ENCODE peak calls at places on chromosome 7, in eight cellular contexts. E, A, B, T, M, O, H and J are unnamed samples.
A peak's percentile ranks its signal among the peaks of the same experiment; 100 is the strongest.

GRCh38 chr7:109213081-109213480 is 643.4 kb downstream of the DNAJB9 start:
- DNase-seq in E (no peak), A (no peak), B (no peak), T (no peak), M (no peak), O (no peak), H (no peak), J (no peak)

GRCh38 chr7:39880556-39880955 is 69.5 kb upstream of the CDK13 start:
- DNase-seq in E (no peak), A (no peak), B (no peak), T (no peak), M (peak; percentile 61), O (no peak), H (no peak), J (peak; percentile 59)

GRCh38 chr7:25725483-25725882 is 426.5 kb upstream of the NFE2L3 start:
- DNase-seq in E (no peak), A (no peak), B (no peak), T (no peak), M (no peak), O (no peak), H (no peak), J (no peak)

GRCh38 chr7:73766556-73767229 is 3.4 kb downstream of the CLDN3 start:
- DNase-seq in E (no peak), A (no peak), B (no peak), T (no peak), M (no peak), O (no peak), H (no peak), J (no peak)

GRCh38 chr7:101615446-101615845 is 13.7 kb downstream of the MYL10 start:
- DNase-seq in E (no peak), A (no peak), B (no peak), T (no peak), M (no peak), O (no peak), H (no peak), J (no peak)

GRCh38 chr7:159027803-159028455 is 116.7 kb downstream of the VIPR2 start:
- DNase-seq in E (no peak), A (peak; percentile 62), B (peak; percentile 62), T (no peak), M (no peak), O (no peak), H (peak; percentile 44), J (peak; percentile 44)

GRCh38 chr7:7662527-7662926 is 22.0 kb downstream of the UMAD1 start:
- DNase-seq in E (peak; percentile 7), A (no peak), B (no peak), T (no peak), M (no peak), O (no peak), H (no peak), J (no peak)

GRCh38 chr7:50721661-50722259 is 60.9 kb downstream of the GRB10 start:
- DNase-seq in E (no peak), A (no peak), B (no peak), T (peak; percentile 13), M (peak; percentile 47), O (no peak), H (no peak), J (peak; percentile 28)

GRCh38 chr7:50505553-50505952 is 55.4 kb upstream of the FIGNL1 start:
- DNase-seq in E (no peak), A (no peak), B (no peak), T (no peak), M (no peak), O (no peak), H (no peak), J (no peak)

GRCh38 chr7:113267885-113268284 is 149.5 kb upstream of the SMIM30 start:
- DNase-seq in E (no peak), A (no peak), B (no peak), T (no peak), M (peak; percentile 3), O (no peak), H (no peak), J (no peak)

GRCh38 chr7:326273-326672 is 36.3 kb downstream of the FOXL3 start:
- DNase-seq in E (no peak), A (no peak), B (no peak), T (no peak), M (no peak), O (no peak), H (peak; percentile 31), J (no peak)

GRCh38 chr7:87561702-87562101 is 39.0 kb downstream of the ABCB1 start:
- DNase-seq in E (no peak), A (no peak), B (no peak), T (no peak), M (no peak), O (no peak), H (no peak), J (no peak)

GRCh38 chr7:12391922-12392615 is 11.6 kb downstream of the VWDE start:
- DNase-seq in E (no peak), A (no peak), B (no peak), T (no peak), M (no peak), O (no peak), H (no peak), J (no peak)

GRCh38 chr7:39153647-39154046 is 175.9 kb downstream of the POU6F2 start:
- DNase-seq in E (no peak), A (no peak), B (no peak), T (no peak), M (no peak), O (no peak), H (no peak), J (no peak)

GRCh38 chr7:127017196-127017595 is 235.5 kb downstream of the GRM8 start:
- DNase-seq in E (no peak), A (no peak), B (no peak), T (no peak), M (no peak), O (no peak), H (no peak), J (no peak)

GRCh38 chr7:97846945-97847344 is 25.3 kb downstream of the ASNS start:
- DNase-seq in E (no peak), A (no peak), B (no peak), T (no peak), M (no peak), O (no peak), H (no peak), J (no peak)

GRCh38 chr7:31747553-31747952 is 60.5 kb downstream of the PPP1R17 start:
- DNase-seq in E (no peak), A (peak; percentile 16), B (no peak), T (no peak), M (no peak), O (no peak), H (no peak), J (peak; percentile 45)

GRCh38 chr7:1883031-1883761 is 213.1 kb downstream of the ELFN1 start:
- DNase-seq in E (peak; percentile 90), A (peak; percentile 83), B (no peak), T (no peak), M (peak; percentile 70), O (no peak), H (no peak), J (no peak)

GRCh38 chr7:16915405-16915804 is 33.6 kb upstream of the AGR3 start:
- DNase-seq in E (peak; percentile 84), A (peak; percentile 32), B (no peak), T (no peak), M (peak; percentile 75), O (no peak), H (no peak), J (no peak)

GRCh38 chr7:34849966-34850365 is 187.3 kb downstream of the DPY19L1 start:
- DNase-seq in E (no peak), A (no peak), B (no peak), T (peak; percentile 70), M (no peak), O (no peak), H (no peak), J (no peak)

GRCh38 chr7:68407460-68407859 is 1190.8 kb upstream of the AUTS2 start:
- DNase-seq in E (no peak), A (no peak), B (no peak), T (no peak), M (no peak), O (no peak), H (no peak), J (no peak)

GRCh38 chr7:84384417-84384816 is 189.8 kb upstream of the SEMA3A start:
- DNase-seq in E (no peak), A (no peak), B (no peak), T (no peak), M (no peak), O (no peak), H (no peak), J (no peak)

GRCh38 chr7:105296491-105296890 is 92.2 kb downstream of the SRPK2 start:
- DNase-seq in E (no peak), A (no peak), B (no peak), T (no peak), M (no peak), O (no peak), H (no peak), J (no peak)

GRCh38 chr7:16137944-16138343 is 283.4 kb downstream of the CRPPA start:
- DNase-seq in E (no peak), A (no peak), B (no peak), T (no peak), M (no peak), O (no peak), H (no peak), J (no peak)

GRCh38 chr7:136004083-136004482 is 26.9 kb upstream of the MTPN start:
- DNase-seq in E (no peak), A (no peak), B (no peak), T (no peak), M (no peak), O (no peak), H (no peak), J (no peak)

GRCh38 chr7:134307320-134307719 is 9.4 kb downstream of the SLC35B4 start:
- DNase-seq in E (no peak), A (no peak), B (no peak), T (no peak), M (peak; percentile 58), O (no peak), H (no peak), J (no peak)

GRCh38 chr7:139647085-139647484 is 123.6 kb downstream of the CLEC2L start:
- DNase-seq in E (no peak), A (no peak), B (no peak), T (no peak), M (no peak), O (no peak), H (no peak), J (no peak)

GRCh38 chr7:118898284-118898683 is 673.8 kb downstream of the ANKRD7 start:
- DNase-seq in E (no peak), A (no peak), B (no peak), T (no peak), M (no peak), O (no peak), H (no peak), J (no peak)

GRCh38 chr7:41431671-41432070 is 271.2 kb downstream of the INHBA start:
- DNase-seq in E (no peak), A (no peak), B (no peak), T (no peak), M (no peak), O (no peak), H (no peak), J (no peak)

GRCh38 chr7:140649566-140650205 is 9.1 kb upstream of the DENND2A start:
- DNase-seq in E (peak; percentile 46), A (no peak), B (no peak), T (no peak), M (peak; percentile 26), O (no peak), H (no peak), J (no peak)

GRCh38 chr7:102404005-102404861 is 8.1 kb downstream of the PRKRIP1 start:
- DNase-seq in E (peak; percentile 42), A (peak; percentile 89), B (no peak), T (peak; percentile 52), M (peak; percentile 67), O (no peak), H (no peak), J (peak; percentile 71)

GRCh38 chr7:26609082-26609481 is 255.3 kb downstream of the SKAP2 start:
- DNase-seq in E (no peak), A (no peak), B (no peak), T (no peak), M (no peak), O (no peak), H (no peak), J (no peak)

GRCh38 chr7:103993551-103993950 is 4.1 kb upstream of the RELN start:
- DNase-seq in E (no peak), A (no peak), B (no peak), T (no peak), M (no peak), O (no peak), H (no peak), J (no peak)